ENCODE peak calls at places on chromosomes 11 and 22, in five cellular contexts. C is OCI-LY7, G is A549, Z is Peyer's patch, J is BE2C. B is an unnamed sample. For H3K4me1, the result is how much of the 10 kb centered on the place peaks cover.

GRCh38 chr22:22957090-22957489 is 69.5 kb downstream of the IGLL5 start:
- DNase-seq in J (no peak), G (no peak), C (no peak), Z (no peak), B (no peak)

GRCh38 chr11:130606781-130607511 is 158.5 kb downstream of the ADAMTS15 start:
- DNase-seq in J (no peak), G (no peak), Z (no peak), C (no peak), B (no peak)

GRCh38 chr11:47552086-47552580 is 799 bp downstream of the CELF1 start:
- DNase-seq in J (peak), C (peak), Z (no peak), G (peak), B (peak)

GRCh38 chr11:43853766-43854165 is 26.9 kb upstream of the ALKBH3 start:
- DNase-seq in J (no peak), G (no peak), Z (no peak), C (no peak), B (no peak)

GRCh38 chr11:86484164-86484794 is 109.6 kb downstream of the CCDC81 start:
- DNase-seq in G (peak), J (no peak), C (no peak), Z (no peak), B (no peak)

GRCh38 chr11:35135222-35135621 is 3.7 kb upstream of the CD44 start:
- DNase-seq in G (no peak), J (no peak), Z (no peak), C (no peak), B (no peak)

GRCh38 chr22:39622881-39623367 is 52.4 kb downstream of the CACNA1I start:
- DNase-seq in G (peak), C (no peak), Z (peak), J (peak), B (peak)

GRCh38 chr11:83827940-83828554 is 541.9 kb upstream of the CCDC90B start:
- DNase-seq in J (no peak), G (peak), C (peak), Z (no peak), B (no peak)

GRCh38 chr11:7576671-7577225 is 62.9 kb downstream of the PPFIBP2 start:
- DNase-seq in C (no peak), Z (no peak), G (no peak), J (peak), B (no peak)

GRCh38 chr11:117572129-117572528 is 224.9 kb downstream of the DSCAML1 start:
- DNase-seq in J (no peak), G (no peak), Z (no peak), C (no peak), B (no peak)

GRCh38 chr11:109112748-109113378 is 309.1 kb upstream of the C11orf87 start:
- DNase-seq in J (peak), Z (no peak), C (no peak), G (no peak), B (no peak)

GRCh38 chr22:26588749-26589366 is 1.1 kb downstream of the TPST2 start:
- DNase-seq in J (peak), Z (no peak), C (no peak), G (no peak), B (no peak)

GRCh38 chr22:29609139-29609538 is 5.7 kb downstream of the NF2 start:
- DNase-seq in Z (no peak), G (peak), C (no peak), J (no peak), B (no peak)

GRCh38 chr11:84889556-84889955 is 737.6 kb downstream of the DLG2 start:
- DNase-seq in C (no peak), J (no peak), G (no peak), Z (no peak), B (no peak)

GRCh38 chr11:103633037-103633788 is 403.2 kb upstream of the DDI1 start:
- DNase-seq in G (no peak), C (no peak), J (no peak), Z (no peak), B (no peak)

GRCh38 chr11:69375316-69376154 is 81.6 kb downstream of the MYEOV start:
- DNase-seq in G (no peak), Z (peak), J (peak), C (no peak), B (no peak)

GRCh38 chr11:33691051-33691864 is 9.4 kb downstream of the C11orf91 start:
- DNase-seq in Z (no peak), C (no peak), J (no peak), G (peak), B (no peak)

GRCh38 chr22:22738959-22739585 is 94.7 kb downstream of the GGTLC2 start:
- DNase-seq in G (no peak), C (no peak), Z (no peak), J (no peak), B (no peak)

GRCh38 chr11:96112192-96113099 is 188.5 kb upstream of the MTMR2 start:
- DNase-seq in C (no peak), J (no peak), Z (no peak), G (no peak), B (no peak)

GRCh38 chr11:2796091-2796490 is 89.5 kb downstream of the CDKN1C start:
- DNase-seq in Z (no peak), C (no peak), G (no peak), J (peak), B (no peak)

GRCh38 chr11:117842131-117842941 is 17.8 kb upstream of the FXYD2 start:
- DNase-seq in J (no peak), C (no peak), Z (no peak), G (no peak), B (no peak)

GRCh38 chr11:125720781-125721180 is 25.3 kb upstream of the PATE1 start:
- DNase-seq in C (no peak), Z (no peak), G (no peak), J (no peak), B (no peak)

GRCh38 chr22:20052309-20053250 is 27.5 kb upstream of the DGCR8 start:
- DNase-seq in J (no peak), C (no peak), G (no peak), Z (peak), B (no peak)
- H3K4me1 ChIP-seq in J (under half), C (under half), G (under half), Z (under half), B (under half)

DNA sequence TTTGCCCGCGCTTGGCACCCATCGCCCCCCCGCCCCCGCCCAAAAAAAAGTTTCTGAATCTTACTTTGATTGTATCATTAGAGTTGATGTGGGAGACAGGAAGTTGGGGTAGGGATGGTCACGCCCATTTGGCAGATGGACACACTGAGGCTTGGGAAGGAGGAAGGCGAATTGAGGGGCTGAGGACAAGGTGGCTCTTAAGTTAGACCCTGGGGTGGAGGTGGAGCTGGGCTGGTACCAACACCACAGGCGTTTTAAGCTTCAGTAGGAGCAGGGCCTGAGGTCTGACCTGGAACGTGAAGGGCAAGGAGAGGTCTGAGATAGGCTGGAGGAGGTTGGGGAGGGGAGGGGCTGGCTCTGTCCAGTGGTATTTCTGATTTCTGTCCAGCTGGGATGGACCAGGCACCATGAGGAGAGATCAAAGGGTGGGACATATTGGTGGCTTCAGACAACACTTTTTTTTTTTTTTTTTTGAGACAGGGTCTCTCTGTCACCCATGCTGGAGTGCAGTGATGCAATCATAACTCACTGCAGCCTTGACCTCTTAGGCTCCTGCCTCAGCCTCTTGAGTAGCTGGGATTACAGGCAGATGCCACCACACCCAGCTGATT is 777 bp upstream of the CDC42BPG start:
- DNase-seq in G (no peak), C (no peak), J (no peak), Z (no peak), B (no peak)
- H3K4me1 ChIP-seq in G (half or more), C (half or more), J (under half), Z (half or more), B (under half)

GRCh38 chr22:36464715-36465231 is 16.7 kb downstream of the TXN2 start:
- DNase-seq in G (no peak), Z (no peak), C (no peak), J (no peak), B (no peak)

GRCh38 chr22:36462475-36462790 is 19.0 kb downstream of the TXN2 start:
- DNase-seq in G (no peak), J (no peak), C (no peak), Z (no peak), B (no peak)

GRCh38 chr22:36461665-36462474 is 19.6 kb downstream of the TXN2 start:
- DNase-seq in Z (no peak), J (peak), C (no peak), G (peak), B (no peak)

GRCh38 chr22:36465232-36466021 is 16.0 kb downstream of the TXN2 start:
- DNase-seq in Z (peak), C (no peak), G (peak), J (no peak), B (no peak)

GRCh38 chr22:36463783-36464184 is 17.7 kb downstream of the TXN2 start:
- DNase-seq in C (no peak), Z (no peak), J (no peak), G (no peak), B (no peak)
- H3K4me1 ChIP-seq in C (under half), Z (under half), J (under half), G (half or more), B (under half)

GRCh38 chr11:67002921-67003411 is 20.0 kb upstream of the SYT12 start:
- DNase-seq in C (no peak), J (no peak), G (no peak), Z (no peak), B (no peak)
- H3K4me1 ChIP-seq in C (under half), J (under half), G (under half), Z (under half), B (under half)

DNA sequence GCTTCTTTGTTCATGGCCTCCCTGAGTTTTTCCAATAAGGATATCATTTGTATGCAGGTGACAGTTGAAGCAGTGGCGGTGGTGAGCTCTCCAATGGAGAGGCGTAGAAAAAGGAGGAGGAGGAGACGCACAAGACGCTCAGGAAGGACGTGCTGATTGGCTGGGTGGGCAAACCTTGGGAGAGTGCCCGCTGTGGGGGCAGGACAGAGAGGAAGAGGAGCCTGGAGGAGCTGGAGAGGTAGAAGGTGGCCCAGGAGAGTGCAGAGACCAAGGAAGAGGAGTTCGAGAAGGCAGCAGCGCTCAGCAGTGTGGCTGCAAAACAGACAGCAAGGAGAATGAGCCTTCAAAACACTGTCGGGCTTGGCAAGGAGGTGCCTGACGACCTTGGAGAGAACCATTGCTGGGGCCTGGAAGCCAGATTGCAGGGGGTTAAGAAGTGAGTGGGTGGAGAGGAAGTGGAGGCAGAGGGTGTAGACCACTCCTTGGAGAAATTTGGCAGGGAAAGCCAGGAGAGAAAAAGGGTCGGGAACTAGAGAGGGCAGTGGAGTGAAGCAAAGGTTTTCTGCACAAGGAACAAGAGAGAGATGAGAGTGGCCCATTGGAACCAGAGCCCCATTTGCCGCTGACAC is 7.5 kb downstream of the CLCF1 start:
- DNase-seq in G (no peak), J (no peak), C (no peak), Z (no peak), B (no peak)
- H3K4me1 ChIP-seq in G (half or more), J (under half), C (under half), Z (under half), B (under half)

GRCh38 chr11:111525456-111525855 is 10.9 kb downstream of the HOATZ start:
- DNase-seq in C (no peak), J (no peak), Z (no peak), G (no peak), B (no peak)
- H3K4me1 ChIP-seq in C (under half), J (under half), Z (under half), G (under half), B (under half)

DNA sequence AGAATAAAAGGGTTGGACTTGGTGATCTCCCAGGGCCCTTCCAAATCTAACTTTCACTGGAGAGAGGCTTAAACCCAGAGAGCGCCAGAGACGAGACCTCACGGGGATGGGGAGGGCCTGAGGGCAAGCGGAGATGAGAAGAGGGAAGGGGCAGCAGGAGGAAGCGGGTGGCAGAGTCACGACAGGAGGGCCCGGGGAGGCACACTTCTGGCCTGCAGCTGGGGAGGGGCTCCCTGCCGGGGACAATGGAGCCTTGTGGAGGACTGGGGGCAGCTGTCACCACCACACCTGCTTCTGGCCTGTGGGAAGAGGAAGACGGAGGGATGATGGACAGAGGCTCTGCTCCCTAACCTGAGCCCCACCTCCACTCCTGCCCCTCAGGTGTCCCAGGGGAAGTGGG is 40.2 kb downstream of the PDE2A start:
- DNase-seq in Z (no peak), G (no peak), J (no peak), C (no peak), B (no peak)
- H3K4me1 ChIP-seq in Z (under half), G (under half), J (half or more), C (under half), B (under half)

GRCh38 chr11:9750551-9750950 is 86.7 kb downstream of the SWAP70 start:
- DNase-seq in G (no peak), Z (no peak), J (no peak), C (no peak), B (no peak)
- H3K4me1 ChIP-seq in G (under half), Z (under half), J (under half), C (half or more), B (under half)